ENCODE peak calls at places on chromosome 22, in nine cellular contexts. J is lower leg skin, Y is K562, Q is adrenal gland, E is uterus, G is right lobe of liver, B is Peyer's patch, W is HCT116, M is A549. Z is an unnamed sample.

GRCh38 chr22:25696763-25697710 is 45.0 kb upstream of the MYO18B start:
- DNase-seq in Y (no peak), M (no peak), G (no peak), Q (no peak), J (no peak), B (no peak), E (no peak), W (no peak), Z (no peak)

GRCh38 chr22:44186737-44187136 is 6.0 kb downstream of the PARVG start:
- DNase-seq in W (no peak), M (no peak), G (no peak), Y (no peak), E (no peak), J (no peak), Q (no peak), B (no peak), Z (no peak)

GRCh38 chr22:40176921-40177737 is 596 bp upstream of the TNRC6B start:
- DNase-seq in Q (peak), M (no peak), J (no peak), W (no peak), G (peak), E (peak), B (peak), Y (peak), Z (peak)

GRCh38 chr22:38549106-38549884 is 20.7 kb downstream of the DMC1 start:
- DNase-seq in B (no peak), Y (no peak), Q (no peak), J (no peak), E (no peak), G (no peak), M (no peak), W (no peak), Z (no peak)

GRCh38 chr22:21778705-21779363 is 43.2 kb upstream of the YPEL1 start:
- DNase-seq in G (peak), Y (peak), W (no peak), E (no peak), M (no peak), Q (peak), B (no peak), J (no peak), Z (no peak)

GRCh38 chr22:48152916-48153315 is 1390.5 kb downstream of the TBC1D22A start:
- DNase-seq in E (no peak), B (no peak), Q (no peak), J (no peak), Y (no peak), M (no peak), G (no peak), W (no peak), Z (no peak)

GRCh38 chr22:36948273-36949055 is 35.0 kb downstream of the CSF2RB start:
- DNase-seq in Y (no peak), Q (no peak), B (no peak), G (peak), E (no peak), J (no peak), M (no peak), W (no peak), Z (no peak)

GRCh38 chr22:23193882-23194281 is 13.6 kb downstream of the BCR start:
- DNase-seq in W (no peak), Y (no peak), Q (no peak), B (no peak), M (no peak), J (no peak), E (no peak), G (no peak), Z (no peak)

GRCh38 chr22:39351689-39352214 is 2.0 kb downstream of the SYNGR1 start:
- DNase-seq in B (peak), M (no peak), Y (no peak), G (no peak), Q (no peak), W (no peak), E (no peak), J (no peak), Z (no peak)

GRCh38 chr22:37303821-37304274 is 21.5 kb downstream of the CYTH4 start:
- DNase-seq in Y (peak), M (peak), B (no peak), G (no peak), J (peak), E (no peak), Q (peak), W (peak), Z (peak)

GRCh38 chr22:24695958-24696511 is 78.5 kb downstream of the PIWIL3 start:
- DNase-seq in M (no peak), B (no peak), G (no peak), Q (no peak), Y (peak), E (no peak), W (no peak), J (no peak), Z (no peak)

DNA sequence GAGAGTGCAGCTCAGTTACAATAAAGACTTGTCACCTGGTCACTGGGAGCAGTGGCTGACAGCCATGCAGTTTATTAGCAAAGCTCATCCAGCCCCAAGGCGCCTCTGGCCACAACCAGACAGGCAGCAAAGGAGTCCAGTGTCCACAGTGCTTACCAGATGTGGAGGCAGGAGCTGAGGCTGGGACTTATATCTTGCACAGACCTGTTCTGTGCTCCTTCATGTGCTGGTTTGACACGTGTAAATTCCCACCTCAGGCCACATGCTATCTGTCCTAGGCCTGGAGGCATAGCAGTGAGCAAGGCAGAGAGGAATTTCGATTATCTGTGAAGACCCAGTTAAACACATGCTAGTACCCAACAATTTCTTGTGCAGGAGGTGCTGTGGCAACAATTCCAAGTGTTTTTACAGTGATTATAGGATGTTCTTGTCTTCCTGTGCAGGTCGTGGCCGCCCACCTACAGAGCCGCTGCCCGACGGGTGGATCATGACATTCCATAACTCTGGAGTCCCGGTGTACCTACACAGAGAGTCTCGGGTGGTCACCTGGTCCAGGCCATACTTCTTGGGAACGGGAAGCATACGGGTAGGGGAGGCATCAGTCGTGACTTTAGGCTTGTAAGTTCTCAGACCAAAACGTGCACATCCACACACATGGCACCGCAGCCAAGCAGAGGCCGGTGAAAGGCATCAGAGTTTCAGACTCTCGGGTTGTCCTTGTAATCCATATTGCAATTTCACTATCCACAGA is 9.4 kb downstream of the DGCR8 start:
- DNase-seq in B (no peak), J (no peak), M (no peak), W (no peak), Y (no peak), E (no peak), Q (no peak), G (no peak), Z (no peak)
- TF ChIP-seq POLR2A in B (no peak), J (no peak), M (no peak), W (no peak), Y (no peak), E (no peak), Q (no peak), G (no peak), Z (no peak)

GRCh38 chr22:31806751-31807150 is 52.9 kb downstream of the DEPDC5 start:
- DNase-seq in M (no peak), G (no peak), E (no peak), B (no peak), J (no peak), Y (no peak), W (no peak), Q (no peak), Z (no peak)
- TF ChIP-seq CTCF in M (no peak), G (no peak), E (no peak), B (no peak), J (no peak), Y (no peak), W (no peak), Q (no peak), Z (no peak)

DNA sequence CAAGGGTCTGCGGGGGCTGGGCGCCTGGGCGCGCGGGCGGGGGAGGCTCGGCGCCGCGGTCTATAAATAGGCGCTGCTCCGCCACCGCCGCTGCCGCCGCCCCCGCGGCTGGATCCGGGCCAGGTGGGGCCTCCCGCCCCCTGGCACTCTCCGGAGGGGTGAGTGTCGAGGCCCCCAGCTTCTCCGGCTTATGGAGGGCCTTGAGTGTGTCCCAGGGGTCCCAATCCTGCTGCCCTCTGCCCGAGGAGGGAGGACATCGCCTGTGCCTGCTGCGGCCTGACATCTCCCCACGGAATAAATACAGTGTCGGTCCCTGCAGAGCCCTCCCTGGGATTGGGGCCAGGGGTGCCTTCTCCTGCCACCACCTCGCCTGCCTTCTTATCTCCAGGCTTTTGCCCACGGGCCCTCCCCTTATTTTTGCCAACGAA is 4.3 kb upstream of the GP1BB start:
- DNase-seq in G (no peak), Q (no peak), E (peak), J (no peak), M (no peak), Y (peak), W (no peak), B (no peak), Z (peak)
- H3K4me3 ChIP-seq in G (no peak), Q (peak), E (peak), J (no peak), M (peak), Y (peak), W (no peak), B (peak), Z (peak)

DNA sequence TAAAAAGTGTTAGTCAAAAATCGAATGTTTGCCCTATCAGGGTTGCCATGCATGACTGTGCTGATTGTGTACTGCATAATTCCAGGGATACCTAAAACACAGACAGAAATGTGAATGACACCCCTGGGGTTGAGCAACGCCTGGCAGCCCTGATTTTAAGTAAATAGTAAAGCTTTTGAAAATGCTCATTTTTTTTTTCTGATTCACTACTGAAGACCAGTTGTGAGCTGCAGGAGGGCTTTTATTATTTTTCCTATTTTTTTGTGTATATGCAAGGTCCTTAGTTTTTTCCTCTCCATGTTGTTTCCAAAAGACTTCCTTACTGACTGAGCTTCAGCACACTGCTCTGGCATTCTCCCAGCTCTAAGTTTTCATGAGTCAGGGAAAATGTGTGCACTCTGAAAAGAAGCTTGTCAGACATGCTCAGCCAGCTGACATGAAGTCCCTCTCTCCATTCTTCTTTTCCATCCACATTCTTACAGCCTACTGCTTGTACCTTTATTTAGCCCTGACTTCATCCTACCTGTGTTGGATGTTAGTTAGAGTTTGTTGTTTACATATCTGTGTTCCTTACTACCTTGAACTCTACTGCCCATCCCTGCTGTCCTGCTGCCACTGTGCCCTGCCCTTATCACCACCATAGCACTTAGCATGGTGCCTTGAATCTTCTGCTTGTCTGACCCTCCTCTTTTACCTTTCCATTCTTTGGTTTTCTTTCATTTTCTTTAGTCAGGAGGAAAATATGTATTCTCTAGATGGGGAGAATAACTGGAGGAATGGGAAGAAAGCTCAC is 79.5 kb downstream of the HORMAD2 start:
- DNase-seq in M (peak), Q (no peak), B (no peak), W (no peak), J (no peak), E (no peak), G (peak), Y (no peak), Z (no peak)
- TF ChIP-seq POLR2A in M (no peak), Q (no peak), B (no peak), W (no peak), J (no peak), E (no peak), G (no peak), Y (no peak), Z (no peak)

GRCh38 chr22:50340157-50340879 is 2.8 kb upstream of the PPP6R2 start:
- DNase-seq in Q (no peak), B (no peak), Y (peak), W (no peak), E (no peak), J (no peak), M (no peak), G (no peak), Z (no peak)

GRCh38 chr22:50341977-50342650 is 1.0 kb upstream of the PPP6R2 start:
- DNase-seq in B (peak), Q (peak), G (peak), E (peak), Y (peak), M (peak), J (peak), W (peak), Z (peak)

GRCh38 chr22:50346415-50346945 is 3.4 kb downstream of the PPP6R2 start:
- DNase-seq in B (no peak), W (no peak), Y (peak), J (no peak), Q (no peak), G (no peak), M (no peak), E (no peak), Z (no peak)

GRCh38 chr22:50343541-50343935 is 411 bp downstream of the PPP6R2 start:
- DNase-seq in E (no peak), M (no peak), W (no peak), B (no peak), J (no peak), G (no peak), Q (no peak), Y (no peak), Z (no peak)

DNA sequence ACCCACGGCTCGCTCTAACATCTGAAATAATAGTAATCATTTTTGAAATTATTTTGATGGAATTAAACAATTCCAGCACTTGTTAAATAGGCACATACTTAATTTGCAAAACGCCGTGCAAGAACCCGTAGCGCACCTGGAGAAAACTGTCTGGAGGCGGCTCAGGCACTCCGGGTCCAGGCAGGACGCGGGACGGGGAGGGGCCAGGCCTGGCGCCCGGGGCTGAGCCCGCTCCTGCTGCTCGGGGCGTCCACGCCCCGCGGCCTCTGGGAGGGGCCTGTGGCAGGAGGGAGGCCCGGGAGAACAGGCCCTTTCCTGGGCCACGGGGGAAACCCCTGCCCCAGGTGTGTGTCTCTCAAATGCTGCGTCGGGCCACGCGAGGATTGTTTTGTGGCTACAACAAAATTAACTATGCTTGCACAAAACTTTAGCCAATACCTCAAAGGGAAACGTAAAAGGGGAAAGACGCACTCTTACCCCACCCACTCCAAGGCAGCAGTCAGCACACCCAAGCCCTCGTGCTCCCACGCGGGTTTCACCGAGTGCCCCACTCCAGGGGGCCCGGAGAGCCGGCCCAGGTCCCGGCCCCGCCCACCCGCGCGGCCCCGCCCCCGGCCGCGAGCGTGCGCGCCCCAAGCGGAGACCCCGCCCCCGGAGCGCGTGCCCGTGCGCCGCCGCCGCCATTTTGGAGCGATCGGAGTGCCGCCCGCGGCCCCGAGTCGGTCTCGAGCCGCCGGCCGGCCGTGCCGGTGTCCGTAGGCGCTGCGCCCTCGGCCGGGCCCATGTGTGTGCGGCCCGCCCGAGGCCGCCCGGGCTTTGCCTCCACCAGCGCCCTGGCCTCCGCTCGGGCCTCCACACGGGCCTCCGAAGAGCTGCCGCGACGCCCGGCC is at the start of gene PPP6R2:
- DNase-seq in M (no peak), W (no peak), B (peak), Q (peak), Y (peak), G (peak), J (peak), E (peak), Z (peak)
- TF ChIP-seq CTCF in M (peak), W (no peak), B (no peak), Q (peak), Y (no peak), G (no peak), J (no peak), E (peak), Z (peak)

Z was measured in heart left ventricle.